ENCODE peak calls at places on chromosomes 16 and 17, in nine cellular contexts. D is stomach, E is HepG2, I is lower leg skin, U is IMR-90, B is K562, Q is vagina, J is heart left ventricle, R is A549. X is an unnamed sample.

GRCh38 chr16:83574388-83574787 is 233.4 kb upstream of the HSBP1 start:
- DNase-seq in D (no peak), E (no peak), I (no peak), U (peak; percentile 96), B (no peak), Q (no peak), J (no peak), R (no peak), X (peak; percentile 55)

GRCh38 chr16:19284207-19284606 is 1.3 kb upstream of the CLEC19A start:
- DNase-seq in D (peak; percentile 90), E (no peak), I (peak; percentile 71), U (no peak), B (no peak), Q (no peak), J (no peak), R (peak; percentile 72), X (peak; percentile 65)

GRCh38 chr17:55783684-55784245 is 32.9 kb downstream of the PCTP start:
- DNase-seq in D (peak; percentile 35), E (no peak), I (peak; percentile 76), U (no peak), B (no peak), Q (peak; percentile 96), J (peak; percentile 79), R (no peak), X (no peak)

GRCh38 chr17:76865174-76865573 is 3.0 kb upstream of the MGAT5B start:
- DNase-seq in D (no peak), E (no peak), I (no peak), U (no peak), B (no peak), Q (no peak), J (no peak), R (no peak), X (no peak)

GRCh38 chr17:13597723-13598347 is 3.9 kb downstream of the HS3ST3A1 start:
- DNase-seq in D (no peak), E (peak; percentile 45), I (no peak), U (peak; percentile 64), B (no peak), Q (no peak), J (peak; percentile 22), R (peak; percentile 59), X (no peak)

GRCh38 chr17:10499950-10500349 is 18.4 kb downstream of the MYH1 start:
- DNase-seq in D (no peak), E (no peak), I (no peak), U (no peak), B (no peak), Q (no peak), J (no peak), R (no peak), X (no peak)

GRCh38 chr17:69581061-69581955 is 166.8 kb downstream of the MAP2K6 start:
- DNase-seq in D (no peak), E (no peak), I (no peak), U (peak; percentile 47), B (no peak), Q (no peak), J (peak; percentile 32), R (no peak), X (no peak)

GRCh38 chr17:39170051-39170450 is 4.1 kb upstream of the ARL5C start:
- DNase-seq in D (no peak), E (no peak), I (no peak), U (no peak), B (no peak), Q (no peak), J (no peak), R (no peak), X (no peak)

GRCh38 chr17:74754832-74755231 is 6.4 kb downstream of the NHERF1 start:
- DNase-seq in D (no peak), E (no peak), I (no peak), U (no peak), B (peak; percentile 65), Q (no peak), J (no peak), R (no peak), X (no peak)

GRCh38 chr17:20281860-20282259 is 185.5 kb downstream of the LGALS9B start:
- DNase-seq in D (no peak), E (no peak), I (no peak), U (no peak), B (no peak), Q (no peak), J (peak; percentile 36), R (no peak), X (no peak)

GRCh38 chr16:85084841-85085535 is 27.3 kb downstream of the CIBAR2 start:
- DNase-seq in D (no peak), E (no peak), I (no peak), U (no peak), B (no peak), Q (no peak), J (no peak), R (no peak), X (no peak)

GRCh38 chr17:21303441-21304065 is 19.0 kb downstream of the MAP2K3 start:
- DNase-seq in D (no peak), E (no peak), I (no peak), U (no peak), B (no peak), Q (no peak), J (no peak), R (no peak), X (no peak)

GRCh38 chr16:85345129-85345639 is 232.9 kb upstream of the CIBAR2 start:
- DNase-seq in D (no peak), E (no peak), I (no peak), U (no peak), B (no peak), Q (no peak), J (no peak), R (no peak), X (no peak)

GRCh38 chr17:50689251-50689650 is 18.5 kb downstream of the ANKRD40 start:
- DNase-seq in D (no peak), E (no peak), I (no peak), U (peak; percentile 66), B (peak; percentile 31), Q (no peak), J (no peak), R (peak; percentile 76), X (peak; percentile 68)

GRCh38 chr17:82003411-82004381 is 19.0 kb downstream of the CENPX start:
- DNase-seq in D (no peak), E (peak; percentile 92), I (peak; percentile 73), U (peak; percentile 95), B (no peak), Q (no peak), J (peak; percentile 53), R (peak; percentile 90), X (peak; percentile 98)
- TF ChIP-seq POLR2A in D (no peak), E (no peak), I (no peak), U (no peak), B (no peak), Q (no peak), J (no peak), R (no peak), X (no peak)

GRCh38 chr16:90020838-90021382 is 1.7 kb upstream of the DBNDD1 start:
- DNase-seq in D (no peak), E (peak; percentile 93), I (no peak), U (peak; percentile 76), B (no peak), Q (no peak), J (no peak), R (no peak), X (no peak)

GRCh38 chr16:90023078-90023447 is 3.8 kb upstream of the DBNDD1 start:
- DNase-seq in D (no peak), E (no peak), I (no peak), U (no peak), B (no peak), Q (no peak), J (no peak), R (no peak), X (no peak)

GRCh38 chr16:90020260-90020837 is 1.1 kb upstream of the DBNDD1 start:
- DNase-seq in D (no peak), E (peak; percentile 26), I (no peak), U (peak; percentile 36), B (no peak), Q (no peak), J (no peak), R (no peak), X (no peak)

GRCh38 chr16:90019543-90020259 is 445 bp upstream of the DBNDD1 start:
- DNase-seq in D (peak; percentile 40), E (peak; percentile 67), I (no peak), U (peak; percentile 89), B (peak; percentile 96), Q (no peak), J (no peak), R (peak; percentile 47), X (peak; percentile 40)

DNA sequence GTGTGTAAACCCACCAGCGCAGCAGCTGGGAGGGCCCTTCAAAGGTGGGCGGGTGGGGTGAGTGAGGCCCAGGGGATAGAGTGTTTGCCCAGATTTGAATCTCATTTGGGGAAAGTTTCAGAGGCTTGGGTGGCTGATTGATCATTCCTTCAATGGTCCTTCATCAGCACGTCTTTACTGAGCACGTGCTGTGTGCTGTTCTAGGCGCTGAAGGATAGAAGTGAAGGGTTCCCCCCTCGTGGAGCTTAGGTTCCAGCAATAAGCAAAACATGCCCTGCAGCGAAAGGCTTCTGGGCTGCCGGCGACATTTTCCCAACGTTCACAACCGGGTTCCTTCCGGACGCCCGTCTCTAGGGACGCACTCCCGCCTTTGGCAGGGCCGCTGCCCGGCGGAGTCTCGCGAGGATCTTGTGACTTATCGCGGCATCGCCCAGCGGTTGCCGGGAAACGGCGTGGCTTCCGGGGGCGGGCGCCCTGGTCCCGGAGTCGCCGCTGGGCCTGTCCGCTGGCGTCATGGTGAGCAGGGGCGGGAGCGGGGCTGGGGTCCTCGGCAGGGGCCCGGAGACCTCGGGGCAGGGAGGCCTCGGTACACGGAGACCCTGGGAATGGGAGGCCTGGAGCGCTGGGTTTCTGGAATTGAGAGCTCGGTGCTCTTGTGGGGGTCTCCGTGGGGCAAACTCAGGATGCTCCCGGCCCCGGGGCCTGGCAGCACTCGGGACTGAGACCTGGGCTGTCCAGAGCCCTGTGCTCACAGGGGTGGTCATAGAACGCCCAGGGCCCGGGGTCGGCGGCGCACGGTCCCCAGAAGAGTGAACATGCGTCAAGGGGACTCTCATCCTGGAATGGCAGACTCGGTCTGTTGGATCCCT is 3.2 kb upstream of the DBNDD1 start:
- DNase-seq in D (peak; percentile 95), E (peak; percentile 92), I (peak; percentile 82), U (peak; percentile 82), B (peak; percentile 91), Q (no peak), J (peak; percentile 94), R (peak; percentile 91), X (peak; percentile 98)
- TF ChIP-seq POLR2A in D (no peak), E (peak; percentile 70), I (no peak), U (no peak), B (peak; percentile 86), Q (no peak), J (no peak), R (peak; percentile 70), X (peak; percentile 80)

GRCh38 chr17:45247429-45248131 is 14.3 kb downstream of the SPATA32 start:
- DNase-seq in D (peak; percentile 98), E (peak; percentile 89), I (peak; percentile 88), U (peak; percentile 90), B (peak; percentile 97), Q (no peak), J (peak; percentile 88), R (peak; percentile 99), X (peak; percentile 100)
- TF ChIP-seq POLR2A in D (no peak), E (peak; percentile 62), I (no peak), U (peak; percentile 29), B (peak; percentile 90), Q (peak; percentile 29), J (no peak), R (peak; percentile 70), X (peak; percentile 31)

DNA sequence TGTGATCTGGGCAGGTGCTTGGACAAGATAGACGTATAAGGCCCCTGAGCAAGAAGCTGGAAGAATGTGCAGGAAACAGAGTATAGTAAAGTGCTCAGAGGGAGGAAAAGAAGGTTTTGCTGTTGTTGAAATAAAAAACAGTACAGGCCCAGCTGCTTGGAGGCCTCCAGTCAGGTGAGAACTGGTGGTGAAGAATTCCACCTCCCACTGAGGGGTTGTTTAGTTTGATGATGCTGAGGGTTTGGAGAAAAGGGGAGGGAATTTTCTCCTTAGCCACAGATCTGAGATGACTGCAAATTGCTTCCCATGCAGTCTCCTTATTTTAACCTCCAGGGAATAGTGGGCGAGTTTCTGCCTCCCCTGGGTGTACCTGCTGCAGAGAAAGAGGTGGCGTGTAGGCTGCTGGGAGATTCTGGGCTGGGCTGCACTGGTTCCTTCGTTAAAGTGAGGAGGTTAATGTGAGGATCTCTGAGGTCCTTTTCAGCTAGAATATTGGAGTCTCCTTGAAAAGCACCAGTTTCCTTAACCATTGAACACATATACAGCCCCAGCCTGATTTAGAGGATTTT is 25.8 kb downstream of the SMPD3 start:
- DNase-seq in D (no peak), E (no peak), I (no peak), U (no peak), B (no peak), Q (no peak), J (no peak), R (no peak), X (no peak)
- TF ChIP-seq POLR2A in D (no peak), E (no peak), I (no peak), U (no peak), B (no peak), Q (no peak), J (no peak), R (no peak), X (no peak)